ENCODE peak calls at places on chromosomes 6 and 20, in eight cellular contexts. One of them, this sample, is unnamed.

GRCh38 chr6:142854589-142855488 is 90.1 kb downstream of the HIVEP2 start:
- DNase-seq in astrocyte of the hippocampus: no peak
- DNase-seq in astrocyte: no peak
- DNase-seq in H4: peak; percentile 81
- DNase-seq in A673: no peak
- DNase-seq in GM23338: no peak
- DNase-seq in NCI-H1092 treated with DMSO at 0.1 percent for 48 hours: no peak
- DNase-seq in H7: no peak
- DNase-seq in this sample: no peak

GRCh38 chr6:74642101-74642500 is 563.8 kb downstream of the COL12A1 start:
- DNase-seq in astrocyte of the hippocampus: no peak
- DNase-seq in astrocyte: no peak
- DNase-seq in H4: no peak
- DNase-seq in A673: no peak
- DNase-seq in GM23338: no peak
- DNase-seq in NCI-H1092 treated with DMSO at 0.1 percent for 48 hours: no peak
- DNase-seq in H7: no peak
- DNase-seq in this sample: no peak

GRCh38 chr20:56117350-56117749 is 112.0 kb upstream of the CBLN4 start:
- DNase-seq in astrocyte of the hippocampus: no peak
- DNase-seq in astrocyte: no peak
- DNase-seq in H4: no peak
- DNase-seq in A673: no peak
- DNase-seq in GM23338: no peak
- DNase-seq in NCI-H1092 treated with DMSO at 0.1 percent for 48 hours: no peak
- DNase-seq in H7: no peak
- DNase-seq in this sample: peak; percentile 4

GRCh38 chr20:3420211-3420707 is 12.8 kb upstream of the DNAAF9 start:
- DNase-seq in astrocyte of the hippocampus: no peak
- DNase-seq in astrocyte: no peak
- DNase-seq in H4: peak; percentile 42
- DNase-seq in A673: peak; percentile 86
- DNase-seq in GM23338: no peak
- DNase-seq in NCI-H1092 treated with DMSO at 0.1 percent for 48 hours: peak; percentile 7
- DNase-seq in H7: no peak
- DNase-seq in this sample: no peak

GRCh38 chr6:10713962-10714361 is 8.9 kb upstream of the TMEM14C start:
- DNase-seq in astrocyte of the hippocampus: no peak
- DNase-seq in astrocyte: no peak
- DNase-seq in H4: no peak
- DNase-seq in A673: no peak
- DNase-seq in GM23338: no peak
- DNase-seq in NCI-H1092 treated with DMSO at 0.1 percent for 48 hours: no peak
- DNase-seq in H7: no peak
- DNase-seq in this sample: no peak

GRCh38 chr20:1272368-1273155 is 6.5 kb downstream of the SNPH start:
- DNase-seq in astrocyte of the hippocampus: no peak
- DNase-seq in astrocyte: no peak
- DNase-seq in H4: no peak
- DNase-seq in A673: no peak
- DNase-seq in GM23338: no peak
- DNase-seq in NCI-H1092 treated with DMSO at 0.1 percent for 48 hours: peak; percentile 10
- DNase-seq in H7: no peak
- DNase-seq in this sample: no peak

GRCh38 chr6:30163090-30163917 is at the start of gene TRIM15:
- DNase-seq in astrocyte of the hippocampus: no peak
- DNase-seq in astrocyte: no peak
- DNase-seq in H4: no peak
- DNase-seq in A673: no peak
- DNase-seq in GM23338: peak; percentile 66
- DNase-seq in NCI-H1092 treated with DMSO at 0.1 percent for 48 hours: no peak
- DNase-seq in H7: no peak
- DNase-seq in this sample: no peak

GRCh38 chr6:157229219-157229607 is 94.1 kb downstream of the TMEM242 start:
- DNase-seq in astrocyte of the hippocampus: no peak
- DNase-seq in astrocyte: no peak
- DNase-seq in H4: no peak
- DNase-seq in A673: no peak
- DNase-seq in GM23338: peak; percentile 41
- DNase-seq in NCI-H1092 treated with DMSO at 0.1 percent for 48 hours: peak; percentile 88
- DNase-seq in H7: peak; percentile 76
- DNase-seq in this sample: peak; percentile 51

GRCh38 chr20:51381557-51381956 is 161.0 kb downstream of the NFATC2 start:
- DNase-seq in astrocyte of the hippocampus: no peak
- DNase-seq in astrocyte: no peak
- DNase-seq in H4: no peak
- DNase-seq in A673: no peak
- DNase-seq in GM23338: peak; percentile 45
- DNase-seq in NCI-H1092 treated with DMSO at 0.1 percent for 48 hours: no peak
- DNase-seq in H7: no peak
- DNase-seq in this sample: no peak

GRCh38 chr6:38034269-38034914 is 214.9 kb downstream of the ZFAND3 start:
- DNase-seq in astrocyte of the hippocampus: peak; percentile 55
- DNase-seq in astrocyte: peak; percentile 44
- DNase-seq in H4: peak; percentile 32
- DNase-seq in A673: peak; percentile 44
- DNase-seq in GM23338: peak; percentile 40
- DNase-seq in NCI-H1092 treated with DMSO at 0.1 percent for 48 hours: peak; percentile 9
- DNase-seq in H7: no peak
- DNase-seq in this sample: peak; percentile 6